ENCODE peak calls at places on chromosomes 4 and X, in four cellular contexts. I, K, G and D are unnamed samples.

GRCh38 chr4:83931659-83932058 is 395.8 kb downstream of the GPAT3 start:
- DNase-seq in G (no peak), K (no peak), I (no peak), D (no peak)

GRCh38 chr4:89221175-89221867 is 86.3 kb downstream of the GPRIN3 start:
- DNase-seq in G (no peak), I (no peak), K (no peak), D (no peak)

GRCh38 chrX:26442340-26442739 is 226.4 kb downstream of the MAGEB5 start:
- DNase-seq in K (no peak), I (no peak), G (peak; percentile 0), D (no peak)

GRCh38 chr4:41531561-41532245 is 6.3 kb upstream of the LIMCH1 start:
- DNase-seq in G (no peak), K (no peak), I (no peak), D (no peak)

GRCh38 chrX:66162331-66162822 is 1.7 kb upstream of the HEPH start:
- DNase-seq in G (peak; percentile 92), I (no peak), K (peak; percentile 7), D (no peak)

GRCh38 chr4:87053802-87054767 is 119.3 kb downstream of the AFF1 start:
- DNase-seq in G (peak; percentile 85), I (no peak), K (no peak), D (no peak)

GRCh38 chr4:67765928-67766327 is 11.7 kb upstream of the GNRHR start:
- DNase-seq in K (no peak), I (no peak), G (no peak), D (no peak)

GRCh38 chrX:68355629-68355920 is 77.7 kb downstream of the OPHN1 start:
- DNase-seq in K (no peak), G (no peak), I (peak; percentile 2), D (no peak)

GRCh38 chrX:140836874-140837273 is 127.3 kb downstream of the LINC00632 start:
- DNase-seq in G (no peak), I (no peak), K (no peak), D (no peak)

GRCh38 chrX:118627084-118627758 is 100.2 kb upstream of the IL13RA1 start:
- DNase-seq in K (no peak), I (peak; percentile 5), G (peak; percentile 23), D (no peak)

GRCh38 chr4:99811850-99812249 is 4.8 kb upstream of the DAPP1 start:
- DNase-seq in I (peak; percentile 15), G (peak; percentile 76), K (no peak), D (no peak)

GRCh38 chr4:13322681-13323101 is 161.4 kb downstream of the RAB28 start:
- DNase-seq in G (no peak), I (no peak), K (no peak), D (no peak)

GRCh38 chrX:50988649-50989048 is 78.1 kb downstream of the BMP15 start:
- DNase-seq in G (peak; percentile 15), I (no peak), K (no peak), D (peak; percentile 13)

GRCh38 chr4:100034265-100034664 is 84.2 kb upstream of the H2AZ1 start:
- DNase-seq in K (no peak), G (no peak), I (no peak), D (no peak)

GRCh38 chrX:143094501-143095110 is 68.9 kb downstream of the SPANXN4 start:
- DNase-seq in K (no peak), I (no peak), G (no peak), D (no peak)

GRCh38 chr4:48127882-48128394 is 6.1 kb downstream of the TXK start:
- DNase-seq in I (peak; percentile 44), K (peak; percentile 81), G (peak; percentile 85), D (peak; percentile 87)

GRCh38 chrX:106484233-106484632 is 127.5 kb upstream of the RADX start:
- DNase-seq in K (peak; percentile 64), I (no peak), G (no peak), D (no peak)

GRCh38 chr4:164779811-164780216 is 25.9 kb downstream of the SMIM31 start:
- DNase-seq in I (peak; percentile 13), K (peak; percentile 30), G (peak; percentile 42), D (peak; percentile 53)

GRCh38 chr4:184762100-184762499 is 28.2 kb upstream of the CENPU start:
- DNase-seq in I (no peak), K (peak; percentile 50), G (no peak), D (no peak)

GRCh38 chr4:177530561-177530960 is 88.3 kb upstream of the AGA start:
- DNase-seq in G (no peak), K (no peak), I (no peak), D (no peak)

GRCh38 chr4:93770201-93770600 is 58.4 kb upstream of the ATOH1 start:
- DNase-seq in G (no peak), I (no peak), K (no peak), D (no peak)

GRCh38 chr4:76639292-76639691 is 204.3 kb downstream of the SHROOM3 start:
- DNase-seq in I (no peak), K (no peak), G (no peak), D (no peak)
- TF ChIP-seq TCF7 in I (no peak), K (no peak), G (no peak), D (no peak)

DNA sequence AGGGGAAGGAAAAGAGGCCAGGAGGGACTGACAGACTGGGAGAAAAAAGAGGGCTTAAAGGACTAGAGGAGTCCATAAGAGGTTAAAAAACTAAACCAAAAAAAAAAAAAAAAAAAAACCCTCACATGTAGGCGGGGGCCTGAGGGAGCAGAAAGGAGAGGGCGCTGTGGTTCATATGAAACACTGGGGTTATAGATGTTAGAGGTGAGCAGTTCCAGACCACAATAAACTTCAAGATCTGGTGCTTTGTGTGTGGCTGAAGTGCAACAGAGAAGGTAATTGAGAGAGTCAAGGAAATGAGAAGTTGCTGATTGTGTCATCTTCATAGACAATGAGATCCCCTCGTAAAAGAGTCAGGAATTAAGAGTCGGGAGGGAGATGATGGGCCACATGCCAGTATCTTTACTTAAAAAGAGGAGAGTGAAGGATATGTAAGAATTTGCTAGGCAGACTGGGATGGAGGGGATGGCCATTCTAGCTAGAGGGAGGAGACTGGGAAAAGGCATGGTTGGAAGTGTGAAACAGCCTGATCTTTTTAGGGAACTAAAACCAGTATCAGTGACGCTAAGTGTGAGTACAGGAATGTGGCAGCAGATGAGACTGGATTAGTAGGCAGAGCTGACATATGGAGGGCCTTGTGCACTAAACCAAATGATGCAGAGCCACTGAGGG is 18.4 kb upstream of the OGT start:
- DNase-seq in G (no peak), I (no peak), K (peak; percentile 58), D (no peak)
- TF ChIP-seq USF2 in G (no peak), I (no peak), K (no peak), D (no peak)

GRCh38 chrX:36867143-36867542 is 141.0 kb upstream of the FAM47C start:
- DNase-seq in G (peak; percentile 21), K (no peak), I (peak; percentile 2), D (no peak)
- TF ChIP-seq CTCF in G (no peak), K (peak; percentile 44), I (peak; percentile 54), D (no peak)

GRCh38 chr4:140256941-140257340 is 103.0 kb upstream of the MAML3 start:
- DNase-seq in K (no peak), G (no peak), I (peak; percentile 38), D (no peak)
- TF ChIP-seq TCF7 in K (no peak), G (no peak), I (no peak), D (no peak)

GRCh38 chrX:74179071-74179470 is 124.9 kb upstream of the ZCCHC13 start:
- DNase-seq in K (no peak), G (no peak), I (peak; percentile 39), D (no peak)

GRCh38 chrX:74179936-74180454 is 124.0 kb upstream of the ZCCHC13 start:
- DNase-seq in K (no peak), G (no peak), I (no peak), D (no peak)

GRCh38 chrX:74179499-74179898 is 124.5 kb upstream of the ZCCHC13 start:
- DNase-seq in K (no peak), I (no peak), G (no peak), D (no peak)

GRCh38 chrX:74180716-74181115 is 123.3 kb upstream of the ZCCHC13 start:
- DNase-seq in G (no peak), K (no peak), I (no peak), D (no peak)

GRCh38 chrX:74178536-74178935 is 125.4 kb upstream of the ZCCHC13 start:
- DNase-seq in I (no peak), G (no peak), K (no peak), D (peak; percentile 41)
- TF ChIP-seq USF2 in I (no peak), G (no peak), K (no peak), D (no peak)

GRCh38 chr4:141706445-141706844 is 70.1 kb downstream of the IL15 start:
- DNase-seq in G (no peak), K (no peak), I (no peak), D (no peak)

GRCh38 chr4:141705747-141706377 is 69.5 kb downstream of the IL15 start:
- DNase-seq in I (no peak), K (no peak), G (no peak), D (no peak)

GRCh38 chr4:141702472-141703182 is 66.2 kb downstream of the IL15 start:
- DNase-seq in I (no peak), K (no peak), G (no peak), D (peak; percentile 44)

GRCh38 chr4:141705048-141705746 is 68.8 kb downstream of the IL15 start:
- DNase-seq in I (no peak), K (peak; percentile 30), G (no peak), D (no peak)

GRCh38 chr4:141703497-141703896 is 67.1 kb downstream of the IL15 start:
- DNase-seq in G (no peak), K (no peak), I (no peak), D (no peak)
- TF ChIP-seq CTCF in G (no peak), K (no peak), I (no peak), D (no peak)

GRCh38 chr4:80004319-80004718 is 68.7 kb downstream of the ANTXR2 start:
- DNase-seq in I (no peak), G (no peak), K (no peak), D (no peak)
- TF ChIP-seq TCF7 in I (no peak), G (no peak), K (no peak), D (no peak)

DNA sequence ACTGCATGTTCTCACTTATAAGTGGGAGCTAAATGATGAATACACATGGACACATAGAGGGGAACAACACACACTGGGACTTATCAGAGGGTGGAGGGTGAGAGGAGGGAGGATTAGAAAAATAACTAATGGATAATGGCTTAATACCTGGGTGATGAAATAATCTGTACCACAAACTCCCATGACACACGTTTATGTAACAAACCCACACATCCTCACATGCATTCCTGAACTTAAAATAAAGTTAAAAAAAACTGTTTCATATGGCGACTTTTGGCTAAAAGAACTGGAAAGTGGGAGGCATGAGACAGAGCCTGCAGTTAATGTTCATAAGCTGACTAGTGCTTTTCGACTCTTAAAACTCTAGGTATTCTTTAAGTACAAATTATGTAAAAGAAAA is 98.9 kb upstream of the NPFFR2 start:
- DNase-seq in G (no peak), I (no peak), K (no peak), D (no peak)
- TF ChIP-seq USF2 in G (no peak), I (no peak), K (no peak), D (no peak)